ENCODE peak calls at places on chromosomes 3 and 15, in seven cellular contexts. J, S, G, E, B, R and N are unnamed samples.

GRCh38 chr15:32943691-32944090 is 225.9 kb downstream of the GREM1 start:
- DNase-seq in E (no peak), J (no peak), S (no peak), G (no peak), R (no peak), B (no peak), N (no peak)

GRCh38 chr15:39786444-39787056 is 3.9 kb upstream of the FSIP1 start:
- DNase-seq in R (peak; percentile 39), S (no peak), B (peak; percentile 41), J (peak; percentile 50), G (no peak), E (no peak), N (no peak)

GRCh38 chr15:40481671-40482070 is 10.9 kb downstream of the CHST14 start:
- DNase-seq in R (no peak), B (no peak), S (no peak), J (no peak), E (no peak), G (no peak), N (no peak)

GRCh38 chr3:62095080-62095479 is 278.3 kb downstream of the FEZF2 start:
- DNase-seq in G (no peak), R (no peak), B (no peak), J (no peak), S (no peak), E (no peak), N (no peak)

GRCh38 chr15:87227846-87228245 is 1028.7 kb downstream of the NTRK3 start:
- DNase-seq in R (peak; percentile 16), E (no peak), G (no peak), S (no peak), J (no peak), B (no peak), N (no peak)

GRCh38 chr3:12227833-12228232 is 61.0 kb upstream of the PPARG start:
- DNase-seq in B (no peak), R (peak; percentile 69), S (no peak), J (no peak), G (no peak), E (no peak), N (no peak)

GRCh38 chr3:63768415-63768814 is 50.7 kb upstream of the C3orf49 start:
- DNase-seq in S (no peak), E (no peak), R (no peak), J (no peak), B (no peak), G (no peak), N (no peak)

GRCh38 chr3:57048052-57048671 is 12.3 kb upstream of the SPATA12 start:
- DNase-seq in J (no peak), G (peak; percentile 61), B (no peak), E (no peak), R (peak; percentile 88), S (no peak), N (no peak)

GRCh38 chr15:76433798-76434400 is 97.3 kb downstream of the ISL2 start:
- DNase-seq in E (no peak), B (no peak), R (peak; percentile 40), J (no peak), G (no peak), S (no peak), N (no peak)

GRCh38 chr15:86915811-86916331 is 836.2 kb downstream of the AGBL1 start:
- DNase-seq in J (peak; percentile 24), G (no peak), S (no peak), B (peak; percentile 76), E (peak; percentile 20), R (peak; percentile 73), N (no peak)

GRCh38 chr15:72835289-72835890 is 51.8 kb upstream of the ADPGK start:
- DNase-seq in B (no peak), J (peak; percentile 1), E (no peak), G (no peak), R (no peak), S (no peak), N (no peak)

GRCh38 chr15:79089331-79089889 is 1.2 kb downstream of the RASGRF1 start:
- DNase-seq in B (no peak), S (no peak), R (no peak), G (no peak), E (no peak), J (no peak), N (no peak)

GRCh38 chr3:138348950-138349739 is 766 bp downstream of the MRAS start:
- DNase-seq in G (no peak), E (no peak), S (no peak), J (no peak), R (peak; percentile 47), B (peak; percentile 64), N (no peak)

GRCh38 chr3:13877911-13878710 is 1.8 kb downstream of the WNT7A start:
- DNase-seq in J (no peak), S (no peak), G (peak; percentile 44), R (peak; percentile 32), B (no peak), E (no peak), N (peak; percentile 86)

GRCh38 chr15:96802870-96803269 is 472.4 kb downstream of the NR2F2 start:
- DNase-seq in E (no peak), G (no peak), B (no peak), S (no peak), J (no peak), R (no peak), N (no peak)

GRCh38 chr3:169147246-169148008 is 516.1 kb downstream of the MECOM start:
- DNase-seq in B (peak; percentile 34), E (peak; percentile 58), S (no peak), J (no peak), R (peak; percentile 85), G (peak; percentile 58), N (peak; percentile 63)

GRCh38 chr15:84616235-84616634 is 15.4 kb downstream of the ZSCAN2 start:
- DNase-seq in R (no peak), E (no peak), B (no peak), G (no peak), J (no peak), S (no peak), N (no peak)

GRCh38 chr3:8846176-8846575 is 76.8 kb upstream of the OXTR start:
- DNase-seq in J (no peak), B (no peak), E (no peak), G (no peak), R (no peak), S (no peak), N (no peak)

GRCh38 chr3:73448761-73449290 is 175.9 kb downstream of the PDZRN3 start:
- DNase-seq in B (no peak), R (no peak), G (no peak), J (no peak), S (no peak), E (no peak), N (no peak)